ENCODE peak calls at places on chromosome 5, in four cellular contexts. C is WTC11, W is HepG2, G is K562. Q is an unnamed sample.

GRCh38 chr5:144577676-144578075 is 407.0 kb downstream of the KCTD16 start:
- DNase-seq in C (no peak), W (no peak), G (no peak), Q (no peak)

GRCh38 chr5:177329883-177330282 is 18.2 kb upstream of the MXD3 start:
- DNase-seq in C (no peak), W (no peak), G (no peak), Q (no peak)

GRCh38 chr5:6791031-6791577 is 77.9 kb downstream of the TENT4A start:
- DNase-seq in C (no peak), W (no peak), G (no peak), Q (no peak)

GRCh38 chr5:93300945-93301344 is 280.1 kb downstream of the NR2F1-AS1 start:
- DNase-seq in C (no peak), W (no peak), G (no peak), Q (no peak)

GRCh38 chr5:114116981-114117380 is 244.9 kb upstream of the KCNN2 start:
- DNase-seq in C (no peak), W (no peak), G (no peak), Q (no peak)

GRCh38 chr5:134545070-134545868 is 19.8 kb downstream of the JADE2 start:
- DNase-seq in C (no peak), W (no peak), G (no peak), Q (no peak)

GRCh38 chr5:107058239-107058638 is 612.5 kb downstream of the EFNA5 start:
- DNase-seq in C (no peak), W (no peak), G (no peak), Q (peak; percentile 38)

GRCh38 chr5:114325552-114325951 is 36.3 kb upstream of the KCNN2 start:
- DNase-seq in C (no peak), W (no peak), G (no peak), Q (no peak)

GRCh38 chr5:17260549-17260948 is 43.1 kb downstream of the BASP1 start:
- DNase-seq in C (no peak), W (no peak), G (no peak), Q (no peak)

GRCh38 chr5:67878911-67879310 is 336.6 kb upstream of the PIK3R1 start:
- DNase-seq in C (no peak), W (no peak), G (no peak), Q (no peak)

GRCh38 chr5:131589510-131590348 is 45.3 kb downstream of the RAPGEF6 start:
- DNase-seq in C (peak; percentile 20), W (peak; percentile 60), G (peak; percentile 30), Q (peak; percentile 36)

GRCh38 chr5:149408252-149409099 is 29.4 kb upstream of the IL17B start:
- DNase-seq in C (no peak), W (no peak), G (no peak), Q (no peak)

GRCh38 chr5:6358434-6358820 is 19.9 kb downstream of the MED10 start:
- DNase-seq in C (no peak), W (no peak), G (no peak), Q (no peak)

GRCh38 chr5:97629281-97629680 is 446.2 kb upstream of the RIOK2 start:
- DNase-seq in C (no peak), W (no peak), G (no peak), Q (no peak)

GRCh38 chr5:50958852-50959457 is 292.5 kb downstream of the PARP8 start:
- DNase-seq in C (no peak), W (peak; percentile 53), G (peak; percentile 18), Q (peak; percentile 35)

GRCh38 chr5:153552886-153553285 is 62.4 kb downstream of the GRIA1 start:
- DNase-seq in C (no peak), W (no peak), G (no peak), Q (no peak)

GRCh38 chr5:124030043-124030461 is 518.1 kb downstream of the CSNK1G3 start:
- DNase-seq in C (no peak), W (no peak), G (no peak), Q (no peak)

GRCh38 chr5:139140631-139141071 is 57.5 kb downstream of the SIL1 start:
- DNase-seq in C (no peak), W (no peak), G (no peak), Q (no peak)

GRCh38 chr5:167633931-167634341 is 657.5 kb upstream of the WWC1 start:
- DNase-seq in C (no peak), W (no peak), G (no peak), Q (no peak)

GRCh38 chr5:148172377-148172776 is 4.0 kb downstream of the SPINK14 start:
- DNase-seq in C (no peak), W (no peak), G (no peak), Q (no peak)

GRCh38 chr5:67346611-67347010 is 150.0 kb upstream of the CD180 start:
- DNase-seq in C (no peak), W (no peak), G (no peak), Q (no peak)

GRCh38 chr5:132180134-132180745 is 47.4 kb downstream of the P4HA2 start:
- DNase-seq in C (no peak), W (peak; percentile 18), G (peak; percentile 46), Q (peak; percentile 69)

GRCh38 chr5:127892467-127893207 is 189.4 kb downstream of the CCDC192 start:
- DNase-seq in C (no peak), W (peak; percentile 29), G (no peak), Q (no peak)

GRCh38 chr5:66515209-66515608 is 81.0 kb upstream of the MAST4 start:
- DNase-seq in C (no peak), W (no peak), G (no peak), Q (no peak)

GRCh38 chr5:146290318-146290717 is 48.3 kb upstream of the POU4F3 start:
- DNase-seq in C (no peak), W (no peak), G (no peak), Q (peak; percentile 5)

GRCh38 chr5:35089688-35090314 is 42.1 kb upstream of the AGXT2 start:
- DNase-seq in C (peak; percentile 73), W (peak; percentile 64), G (peak; percentile 53), Q (peak; percentile 47)

GRCh38 chr5:62130107-62130506 is 175.9 kb upstream of the KIF2A start:
- DNase-seq in C (no peak), W (no peak), G (no peak), Q (no peak)

GRCh38 chr5:130189961-130190360 is 285.7 kb downstream of the CHSY3 start:
- DNase-seq in C (no peak), W (no peak), G (no peak), Q (no peak)

GRCh38 chr5:58871648-58872242 is 288.9 kb downstream of the RAB3C start:
- DNase-seq in C (no peak), W (peak; percentile 24), G (peak; percentile 19), Q (peak; percentile 69)

GRCh38 chr5:14143843-14144585 is 872 bp downstream of the TRIO start:
- DNase-seq in C (peak; percentile 42), W (no peak), G (peak; percentile 31), Q (no peak)

GRCh38 chr5:634191-634590 is 22.1 kb downstream of the CEP72 start:
- DNase-seq in C (no peak), W (no peak), G (no peak), Q (no peak)

DNA sequence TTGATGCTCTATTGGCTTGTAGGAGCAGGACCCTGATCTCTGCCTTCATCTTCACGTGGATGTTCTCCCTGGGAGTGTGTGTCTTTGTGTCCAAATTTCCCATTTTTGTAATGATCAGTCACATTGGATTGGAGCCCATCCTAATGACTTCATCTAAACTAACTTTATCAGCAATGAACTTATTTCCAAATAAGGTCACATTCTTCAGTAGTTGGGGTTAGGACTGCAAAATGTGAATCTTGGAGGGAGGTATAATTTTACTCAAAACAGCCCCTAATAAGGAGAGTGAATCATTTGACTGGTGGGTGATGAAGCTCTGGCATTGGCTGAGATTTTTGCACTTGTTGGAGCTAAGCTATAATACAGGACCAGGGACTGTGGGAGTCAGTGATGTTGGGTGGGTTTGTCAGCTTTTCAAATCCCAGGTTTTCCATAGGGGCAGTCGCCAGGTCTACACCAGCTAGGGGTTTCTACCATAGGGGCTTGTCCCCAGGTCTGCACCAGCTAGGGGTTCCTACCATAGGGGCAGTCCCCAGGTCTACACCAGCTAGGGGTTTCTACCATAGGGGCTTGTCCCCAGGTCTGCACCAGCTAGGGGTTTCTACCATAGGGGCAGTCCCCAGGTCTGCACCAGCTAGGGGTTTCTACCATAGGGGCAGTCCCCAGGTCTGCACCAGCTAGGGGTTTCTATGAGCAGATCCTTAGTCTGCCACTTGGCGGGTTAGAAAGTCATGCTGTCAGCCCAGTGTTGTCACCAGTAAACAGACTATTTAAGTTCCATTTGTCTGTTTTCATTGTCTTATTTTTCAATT is 382.6 kb upstream of the DAP start:
- DNase-seq in C (no peak), W (no peak), G (no peak), Q (no peak)
- TF ChIP-seq NR3C1 in C (no peak), W (no peak), G (no peak), Q (no peak)

DNA sequence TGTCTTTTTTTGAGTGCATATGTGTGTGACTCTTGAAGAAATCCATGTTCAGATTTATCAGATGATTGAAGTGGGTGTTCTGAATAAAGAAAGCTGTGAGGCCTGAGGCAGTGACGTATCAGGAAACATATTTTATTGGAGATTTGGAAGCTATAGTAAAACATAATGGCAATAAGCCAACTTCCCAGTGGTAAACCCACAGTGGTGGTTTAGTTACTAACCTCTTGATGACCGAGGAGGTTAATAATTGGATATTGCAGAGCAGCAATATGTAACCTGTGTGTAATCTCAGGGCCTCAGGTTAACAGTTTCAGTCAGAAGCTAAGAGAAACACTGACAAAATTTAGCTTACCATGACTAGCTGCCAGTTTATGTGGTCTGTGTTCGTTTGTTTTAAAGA is 6.9 kb downstream of the RGMB start:
- DNase-seq in C (no peak), W (no peak), G (no peak), Q (no peak)
- TF ChIP-seq NR3C1 in C (no peak), W (no peak), G (no peak), Q (no peak)

GRCh38 chr5:98785244-98785643 is 11.8 kb downstream of the RGMB start:
- DNase-seq in C (no peak), W (no peak), G (no peak), Q (no peak)
- TF ChIP-seq NR3C1 in C (no peak), W (no peak), G (no peak), Q (no peak)

GRCh38 chr5:95870105-95870672 is 47.7 kb upstream of the GLRX start:
- DNase-seq in C (no peak), W (peak; percentile 54), G (no peak), Q (no peak)
- TF ChIP-seq NR3C1 in C (no peak), W (no peak), G (no peak), Q (no peak)

Q was measured in A549.